ENCODE peak calls at places on chromosomes 2 and 18, in nine cellular contexts. One of them, this sample, is unnamed.

GRCh38 chr2:106107509-106108131 is 86.5 kb downstream of the UXS1 start:
- DNase-seq in left ventricle myocardium inferior: no peak
- DNase-seq in stimulated activated CD8-positive, alpha-beta memory T cell treated with anti-CD3 and anti-CD28 coated beads, Interleukin-12 subunit alpha, Interleukin-12 subunit beta, amount 100 ng/mL, for 1 hour: no peak
- DNase-seq in kidney glomerular epithelial cell: peak
- DNase-seq in activated T-helper 1 cell treated with anti-CD3 and anti-CD28 coated beads, Interleukin-2, amount 50 U/mL, for 16 hours: no peak
- DNase-seq in AG09319: no peak
- DNase-seq in NCI-H774: no peak
- DNase-seq in fibroblast of the conjunctiva: no peak
- DNase-seq in Daoy: peak
- DNase-seq in this sample: peak

GRCh38 chr2:26399781-26400376 is 1.8 kb upstream of the DRC1 start:
- DNase-seq in NCI-H774: no peak
- DNase-seq in activated T-helper 1 cell treated with anti-CD3 and anti-CD28 coated beads, Interleukin-2, amount 50 U/mL, for 16 hours: no peak
- DNase-seq in Daoy: no peak
- DNase-seq in kidney glomerular epithelial cell: peak
- DNase-seq in AG09319: no peak
- DNase-seq in left ventricle myocardium inferior: no peak
- DNase-seq in stimulated activated CD8-positive, alpha-beta memory T cell treated with anti-CD3 and anti-CD28 coated beads, Interleukin-12 subunit alpha, Interleukin-12 subunit beta, amount 100 ng/mL, for 1 hour: no peak
- DNase-seq in fibroblast of the conjunctiva: no peak
- DNase-seq in this sample: no peak

GRCh38 chr2:128425731-128426620 is 107.3 kb upstream of the HS6ST1 start:
- DNase-seq in activated T-helper 1 cell treated with anti-CD3 and anti-CD28 coated beads, Interleukin-2, amount 50 U/mL, for 16 hours: no peak
- DNase-seq in kidney glomerular epithelial cell: no peak
- DNase-seq in fibroblast of the conjunctiva: no peak
- DNase-seq in Daoy: peak
- DNase-seq in left ventricle myocardium inferior: no peak
- DNase-seq in stimulated activated CD8-positive, alpha-beta memory T cell treated with anti-CD3 and anti-CD28 coated beads, Interleukin-12 subunit alpha, Interleukin-12 subunit beta, amount 100 ng/mL, for 1 hour: no peak
- DNase-seq in NCI-H774: no peak
- DNase-seq in AG09319: no peak
- DNase-seq in this sample: no peak

GRCh38 chr18:14746897-14747296 is 1.1 kb upstream of the ANKRD30B start:
- DNase-seq in stimulated activated CD8-positive, alpha-beta memory T cell treated with anti-CD3 and anti-CD28 coated beads, Interleukin-12 subunit alpha, Interleukin-12 subunit beta, amount 100 ng/mL, for 1 hour: no peak
- DNase-seq in activated T-helper 1 cell treated with anti-CD3 and anti-CD28 coated beads, Interleukin-2, amount 50 U/mL, for 16 hours: no peak
- DNase-seq in Daoy: no peak
- DNase-seq in fibroblast of the conjunctiva: no peak
- DNase-seq in left ventricle myocardium inferior: no peak
- DNase-seq in AG09319: no peak
- DNase-seq in kidney glomerular epithelial cell: no peak
- DNase-seq in NCI-H774: no peak
- DNase-seq in this sample: no peak

GRCh38 chr2:209367091-209367747 is 56.6 kb upstream of the MAP2 start:
- DNase-seq in fibroblast of the conjunctiva: no peak
- DNase-seq in left ventricle myocardium inferior: no peak
- DNase-seq in Daoy: no peak
- DNase-seq in AG09319: no peak
- DNase-seq in activated T-helper 1 cell treated with anti-CD3 and anti-CD28 coated beads, Interleukin-2, amount 50 U/mL, for 16 hours: no peak
- DNase-seq in NCI-H774: no peak
- DNase-seq in stimulated activated CD8-positive, alpha-beta memory T cell treated with anti-CD3 and anti-CD28 coated beads, Interleukin-12 subunit alpha, Interleukin-12 subunit beta, amount 100 ng/mL, for 1 hour: no peak
- DNase-seq in kidney glomerular epithelial cell: no peak
- DNase-seq in this sample: no peak

GRCh38 chr18:72868666-72869661 is 1.2 kb upstream of the NETO1 start:
- DNase-seq in fibroblast of the conjunctiva: no peak
- DNase-seq in left ventricle myocardium inferior: no peak
- DNase-seq in AG09319: no peak
- DNase-seq in stimulated activated CD8-positive, alpha-beta memory T cell treated with anti-CD3 and anti-CD28 coated beads, Interleukin-12 subunit alpha, Interleukin-12 subunit beta, amount 100 ng/mL, for 1 hour: no peak
- DNase-seq in NCI-H774: no peak
- DNase-seq in kidney glomerular epithelial cell: peak
- DNase-seq in Daoy: peak
- DNase-seq in activated T-helper 1 cell treated with anti-CD3 and anti-CD28 coated beads, Interleukin-2, amount 50 U/mL, for 16 hours: no peak
- DNase-seq in this sample: no peak

GRCh38 chr18:36287653-36288052 is 9.9 kb upstream of the FHOD3 start:
- DNase-seq in AG09319: no peak
- DNase-seq in left ventricle myocardium inferior: no peak
- DNase-seq in NCI-H774: no peak
- DNase-seq in activated T-helper 1 cell treated with anti-CD3 and anti-CD28 coated beads, Interleukin-2, amount 50 U/mL, for 16 hours: no peak
- DNase-seq in kidney glomerular epithelial cell: no peak
- DNase-seq in fibroblast of the conjunctiva: no peak
- DNase-seq in stimulated activated CD8-positive, alpha-beta memory T cell treated with anti-CD3 and anti-CD28 coated beads, Interleukin-12 subunit alpha, Interleukin-12 subunit beta, amount 100 ng/mL, for 1 hour: no peak
- DNase-seq in Daoy: no peak
- DNase-seq in this sample: no peak

GRCh38 chr2:44572196-44572900 is 210.6 kb downstream of the CAMKMT start:
- DNase-seq in kidney glomerular epithelial cell: peak
- DNase-seq in Daoy: peak
- DNase-seq in activated T-helper 1 cell treated with anti-CD3 and anti-CD28 coated beads, Interleukin-2, amount 50 U/mL, for 16 hours: no peak
- DNase-seq in left ventricle myocardium inferior: no peak
- DNase-seq in AG09319: no peak
- DNase-seq in fibroblast of the conjunctiva: no peak
- DNase-seq in stimulated activated CD8-positive, alpha-beta memory T cell treated with anti-CD3 and anti-CD28 coated beads, Interleukin-12 subunit alpha, Interleukin-12 subunit beta, amount 100 ng/mL, for 1 hour: no peak
- DNase-seq in NCI-H774: no peak
- DNase-seq in this sample: no peak

GRCh38 chr2:156333951-156334495 is 1.5 kb upstream of the NR4A2 start:
- DNase-seq in fibroblast of the conjunctiva: no peak
- DNase-seq in stimulated activated CD8-positive, alpha-beta memory T cell treated with anti-CD3 and anti-CD28 coated beads, Interleukin-12 subunit alpha, Interleukin-12 subunit beta, amount 100 ng/mL, for 1 hour: no peak
- DNase-seq in NCI-H774: peak
- DNase-seq in kidney glomerular epithelial cell: no peak
- DNase-seq in AG09319: peak
- DNase-seq in activated T-helper 1 cell treated with anti-CD3 and anti-CD28 coated beads, Interleukin-2, amount 50 U/mL, for 16 hours: peak
- DNase-seq in left ventricle myocardium inferior: peak
- DNase-seq in Daoy: peak
- DNase-seq in this sample: peak

GRCh38 chr2:40384714-40385113 is 67.2 kb downstream of the SLC8A1 start:
- DNase-seq in NCI-H774: no peak
- DNase-seq in activated T-helper 1 cell treated with anti-CD3 and anti-CD28 coated beads, Interleukin-2, amount 50 U/mL, for 16 hours: no peak
- DNase-seq in left ventricle myocardium inferior: no peak
- DNase-seq in AG09319: peak
- DNase-seq in fibroblast of the conjunctiva: peak
- DNase-seq in kidney glomerular epithelial cell: peak
- DNase-seq in Daoy: no peak
- DNase-seq in stimulated activated CD8-positive, alpha-beta memory T cell treated with anti-CD3 and anti-CD28 coated beads, Interleukin-12 subunit alpha, Interleukin-12 subunit beta, amount 100 ng/mL, for 1 hour: no peak
- DNase-seq in this sample: no peak

GRCh38 chr2:100744589-100744988 is 75.3 kb upstream of the NPAS2 start:
- DNase-seq in fibroblast of the conjunctiva: no peak
- DNase-seq in kidney glomerular epithelial cell: peak
- DNase-seq in AG09319: no peak
- DNase-seq in NCI-H774: no peak
- DNase-seq in activated T-helper 1 cell treated with anti-CD3 and anti-CD28 coated beads, Interleukin-2, amount 50 U/mL, for 16 hours: no peak
- DNase-seq in stimulated activated CD8-positive, alpha-beta memory T cell treated with anti-CD3 and anti-CD28 coated beads, Interleukin-12 subunit alpha, Interleukin-12 subunit beta, amount 100 ng/mL, for 1 hour: no peak
- DNase-seq in left ventricle myocardium inferior: no peak
- DNase-seq in Daoy: peak
- DNase-seq in this sample: no peak

GRCh38 chr2:144099746-144100438 is 420.0 kb downstream of the ZEB2 start:
- DNase-seq in kidney glomerular epithelial cell: no peak
- DNase-seq in stimulated activated CD8-positive, alpha-beta memory T cell treated with anti-CD3 and anti-CD28 coated beads, Interleukin-12 subunit alpha, Interleukin-12 subunit beta, amount 100 ng/mL, for 1 hour: no peak
- DNase-seq in left ventricle myocardium inferior: no peak
- DNase-seq in NCI-H774: no peak
- DNase-seq in activated T-helper 1 cell treated with anti-CD3 and anti-CD28 coated beads, Interleukin-2, amount 50 U/mL, for 16 hours: no peak
- DNase-seq in Daoy: peak
- DNase-seq in fibroblast of the conjunctiva: no peak
- DNase-seq in AG09319: no peak
- DNase-seq in this sample: no peak

GRCh38 chr2:239257511-239257937 is 143.3 kb downstream of the HDAC4 start:
- DNase-seq in Daoy: peak
- DNase-seq in AG09319: no peak
- DNase-seq in stimulated activated CD8-positive, alpha-beta memory T cell treated with anti-CD3 and anti-CD28 coated beads, Interleukin-12 subunit alpha, Interleukin-12 subunit beta, amount 100 ng/mL, for 1 hour: no peak
- DNase-seq in left ventricle myocardium inferior: no peak
- DNase-seq in fibroblast of the conjunctiva: peak
- DNase-seq in activated T-helper 1 cell treated with anti-CD3 and anti-CD28 coated beads, Interleukin-2, amount 50 U/mL, for 16 hours: no peak
- DNase-seq in kidney glomerular epithelial cell: peak
- DNase-seq in NCI-H774: no peak
- DNase-seq in this sample: no peak

GRCh38 chr2:173823540-173823939 is 141.6 kb downstream of the SP3 start:
- DNase-seq in NCI-H774: no peak
- DNase-seq in Daoy: no peak
- DNase-seq in AG09319: no peak
- DNase-seq in activated T-helper 1 cell treated with anti-CD3 and anti-CD28 coated beads, Interleukin-2, amount 50 U/mL, for 16 hours: no peak
- DNase-seq in kidney glomerular epithelial cell: no peak
- DNase-seq in fibroblast of the conjunctiva: no peak
- DNase-seq in stimulated activated CD8-positive, alpha-beta memory T cell treated with anti-CD3 and anti-CD28 coated beads, Interleukin-12 subunit alpha, Interleukin-12 subunit beta, amount 100 ng/mL, for 1 hour: no peak
- DNase-seq in left ventricle myocardium inferior: no peak
- DNase-seq in this sample: no peak

GRCh38 chr2:99708231-99708630 is 218.4 kb upstream of the REV1 start:
- DNase-seq in fibroblast of the conjunctiva: no peak
- DNase-seq in AG09319: no peak
- DNase-seq in NCI-H774: no peak
- DNase-seq in kidney glomerular epithelial cell: no peak
- DNase-seq in Daoy: peak
- DNase-seq in left ventricle myocardium inferior: peak
- DNase-seq in stimulated activated CD8-positive, alpha-beta memory T cell treated with anti-CD3 and anti-CD28 coated beads, Interleukin-12 subunit alpha, Interleukin-12 subunit beta, amount 100 ng/mL, for 1 hour: no peak
- DNase-seq in activated T-helper 1 cell treated with anti-CD3 and anti-CD28 coated beads, Interleukin-2, amount 50 U/mL, for 16 hours: no peak
- DNase-seq in this sample: no peak

GRCh38 chr2:240818293-240818542 is 1.8 kb downstream of the KIF1A start:
- DNase-seq in kidney glomerular epithelial cell: no peak
- DNase-seq in Daoy: no peak
- DNase-seq in left ventricle myocardium inferior: no peak
- DNase-seq in AG09319: no peak
- DNase-seq in NCI-H774: no peak
- DNase-seq in fibroblast of the conjunctiva: no peak
- DNase-seq in activated T-helper 1 cell treated with anti-CD3 and anti-CD28 coated beads, Interleukin-2, amount 50 U/mL, for 16 hours: no peak
- DNase-seq in stimulated activated CD8-positive, alpha-beta memory T cell treated with anti-CD3 and anti-CD28 coated beads, Interleukin-12 subunit alpha, Interleukin-12 subunit beta, amount 100 ng/mL, for 1 hour: no peak
- DNase-seq in this sample: no peak

GRCh38 chr2:37905033-37905432 is 20.1 kb upstream of the RMDN2 start:
- DNase-seq in NCI-H774: no peak
- DNase-seq in left ventricle myocardium inferior: no peak
- DNase-seq in Daoy: no peak
- DNase-seq in kidney glomerular epithelial cell: no peak
- DNase-seq in AG09319: no peak
- DNase-seq in activated T-helper 1 cell treated with anti-CD3 and anti-CD28 coated beads, Interleukin-2, amount 50 U/mL, for 16 hours: no peak
- DNase-seq in stimulated activated CD8-positive, alpha-beta memory T cell treated with anti-CD3 and anti-CD28 coated beads, Interleukin-12 subunit alpha, Interleukin-12 subunit beta, amount 100 ng/mL, for 1 hour: no peak
- DNase-seq in fibroblast of the conjunctiva: no peak
- DNase-seq in this sample: no peak

GRCh38 chr18:21489119-21489750 is 111.3 kb downstream of the ESCO1 start:
- DNase-seq in AG09319: no peak
- DNase-seq in kidney glomerular epithelial cell: peak
- DNase-seq in left ventricle myocardium inferior: no peak
- DNase-seq in Daoy: peak
- DNase-seq in fibroblast of the conjunctiva: peak
- DNase-seq in activated T-helper 1 cell treated with anti-CD3 and anti-CD28 coated beads, Interleukin-2, amount 50 U/mL, for 16 hours: no peak
- DNase-seq in stimulated activated CD8-positive, alpha-beta memory T cell treated with anti-CD3 and anti-CD28 coated beads, Interleukin-12 subunit alpha, Interleukin-12 subunit beta, amount 100 ng/mL, for 1 hour: no peak
- DNase-seq in NCI-H774: peak
- DNase-seq in this sample: no peak

GRCh38 chr2:219369447-219369861 is 18.3 kb downstream of the DNPEP start:
- DNase-seq in activated T-helper 1 cell treated with anti-CD3 and anti-CD28 coated beads, Interleukin-2, amount 50 U/mL, for 16 hours: no peak
- DNase-seq in NCI-H774: peak
- DNase-seq in left ventricle myocardium inferior: peak
- DNase-seq in fibroblast of the conjunctiva: peak
- DNase-seq in stimulated activated CD8-positive, alpha-beta memory T cell treated with anti-CD3 and anti-CD28 coated beads, Interleukin-12 subunit alpha, Interleukin-12 subunit beta, amount 100 ng/mL, for 1 hour: no peak
- DNase-seq in AG09319: peak
- DNase-seq in kidney glomerular epithelial cell: no peak
- DNase-seq in Daoy: no peak
- DNase-seq in this sample: no peak

GRCh38 chr2:14944562-14945346 is 312.2 kb downstream of the LRATD1 start:
- DNase-seq in stimulated activated CD8-positive, alpha-beta memory T cell treated with anti-CD3 and anti-CD28 coated beads, Interleukin-12 subunit alpha, Interleukin-12 subunit beta, amount 100 ng/mL, for 1 hour: no peak
- DNase-seq in AG09319: no peak
- DNase-seq in fibroblast of the conjunctiva: peak
- DNase-seq in NCI-H774: no peak
- DNase-seq in left ventricle myocardium inferior: no peak
- DNase-seq in kidney glomerular epithelial cell: no peak
- DNase-seq in Daoy: no peak
- DNase-seq in activated T-helper 1 cell treated with anti-CD3 and anti-CD28 coated beads, Interleukin-2, amount 50 U/mL, for 16 hours: no peak
- DNase-seq in this sample: no peak

GRCh38 chr2:162013514-162014205 is 60.4 kb downstream of the DPP4 start:
- DNase-seq in left ventricle myocardium inferior: no peak
- DNase-seq in NCI-H774: no peak
- DNase-seq in AG09319: no peak
- DNase-seq in fibroblast of the conjunctiva: no peak
- DNase-seq in Daoy: no peak
- DNase-seq in activated T-helper 1 cell treated with anti-CD3 and anti-CD28 coated beads, Interleukin-2, amount 50 U/mL, for 16 hours: no peak
- DNase-seq in stimulated activated CD8-positive, alpha-beta memory T cell treated with anti-CD3 and anti-CD28 coated beads, Interleukin-12 subunit alpha, Interleukin-12 subunit beta, amount 100 ng/mL, for 1 hour: no peak
- DNase-seq in kidney glomerular epithelial cell: no peak
- DNase-seq in this sample: no peak

GRCh38 chr18:37499008-37499407 is 66.6 kb downstream of the CELF4 start:
- DNase-seq in AG09319: no peak
- DNase-seq in kidney glomerular epithelial cell: no peak
- DNase-seq in fibroblast of the conjunctiva: no peak
- DNase-seq in left ventricle myocardium inferior: no peak
- DNase-seq in activated T-helper 1 cell treated with anti-CD3 and anti-CD28 coated beads, Interleukin-2, amount 50 U/mL, for 16 hours: no peak
- DNase-seq in Daoy: no peak
- DNase-seq in stimulated activated CD8-positive, alpha-beta memory T cell treated with anti-CD3 and anti-CD28 coated beads, Interleukin-12 subunit alpha, Interleukin-12 subunit beta, amount 100 ng/mL, for 1 hour: no peak
- DNase-seq in NCI-H774: peak
- DNase-seq in this sample: no peak

This sample was measured in T-helper 2 cell treated with Interferon-gamma antibody and Interleukin-4, amounts not matched to agents 5 μg/mL and 100 μg/mL, for 36 hours.